ENCODE peak calls at places on chromosomes 13 and 19, in four cellular contexts. W is fibroblast of the aortic adventitia, T is fibroblast of gingiva, V is uterus. P is an unnamed sample.

GRCh38 chr19:43353606-43354304 is at the start of gene CD177:
- DNase-seq in V (no peak), T (no peak), W (no peak), P (no peak)

GRCh38 chr19:41219924-41220567 is 1.0 kb downstream of the AXL start:
- DNase-seq in W (peak; percentile 79), V (peak; percentile 62), T (peak; percentile 74), P (peak; percentile 89)

GRCh38 chr13:98484289-98485219 is 92.4 kb downstream of the STK24 start:
- DNase-seq in V (peak; percentile 77), W (peak; percentile 90), T (peak; percentile 91), P (peak; percentile 96)

GRCh38 chr13:99542788-99543406 is 41.6 kb downstream of the TM9SF2 start:
- DNase-seq in W (no peak), V (no peak), T (no peak), P (no peak)

GRCh38 chr13:87255394-87255793 is 415.8 kb upstream of the SLITRK5 start:
- DNase-seq in W (no peak), V (no peak), T (no peak), P (no peak)

GRCh38 chr13:40692946-40693345 is 26.5 kb upstream of the FOXO1 start:
- DNase-seq in W (peak; percentile 4), V (no peak), T (no peak), P (no peak)

GRCh38 chr13:23765531-23765930 is 123.7 kb downstream of the MIPEP start:
- DNase-seq in W (no peak), V (no peak), T (no peak), P (no peak)

GRCh38 chr13:48485447-48485846 is 47.4 kb downstream of the RCBTB2 start:
- DNase-seq in W (no peak), V (no peak), T (no peak), P (no peak)

GRCh38 chr13:101305981-101306411 is 110.3 kb downstream of the NALCN start:
- DNase-seq in W (no peak), T (no peak), V (no peak), P (no peak)

GRCh38 chr19:41187884-41188279 is 5.1 kb upstream of the CYP2S1 start:
- DNase-seq in W (no peak), V (no peak), T (no peak), P (no peak)

GRCh38 chr19:45528149-45528743 is 21.0 kb downstream of the VASP start:
- DNase-seq in V (no peak), W (peak; percentile 45), T (no peak), P (no peak)

GRCh38 chr13:46179576-46180368 is 2.2 kb downstream of the LCP1 start:
- DNase-seq in T (no peak), W (no peak), V (no peak), P (no peak)

GRCh38 chr13:23372264-23372905 is 61.1 kb downstream of the SACS start:
- DNase-seq in W (peak; percentile 81), T (no peak), V (no peak), P (peak; percentile 70)

P was measured in foreskin fibroblast.